ENCODE peak calls at places on chromosomes 12 and 14, in five cellular contexts. A is tibial artery, B is dorsolateral prefrontal cortex, C is HCT116, T is esophagus squamous epithelium. I is an unnamed sample.

GRCh38 chr14:97164014-97164413 is 366.8 kb downstream of the VRK1 start:
- DNase-seq in A (no peak), C (no peak), T (no peak), B (no peak), I (no peak)

GRCh38 chr14:86935241-86935640 is 1057.7 kb downstream of the GALC start:
- DNase-seq in T (no peak), C (no peak), B (no peak), A (no peak), I (no peak)

GRCh38 chr14:62179367-62180018 is 417.3 kb downstream of the SNAPC1 start:
- DNase-seq in C (peak), A (no peak), B (peak), T (no peak), I (peak)

GRCh38 chr14:56648508-56649301 is 69.1 kb downstream of the TMEM260 start:
- DNase-seq in T (no peak), B (no peak), A (no peak), C (no peak), I (no peak)

GRCh38 chr12:60173213-60174170 is 577.7 kb downstream of the SLC16A7 start:
- DNase-seq in B (no peak), A (no peak), C (no peak), T (no peak), I (no peak)

GRCh38 chr12:76152161-76152807 is 67.8 kb upstream of the NAP1L1 start:
- DNase-seq in B (no peak), A (no peak), T (no peak), C (no peak), I (no peak)

GRCh38 chr12:12788675-12789368 is 3.4 kb downstream of the APOLD1 start:
- DNase-seq in C (peak), T (peak), B (no peak), A (peak), I (no peak)

GRCh38 chr14:77804592-77804991 is 4.7 kb downstream of the ADCK1 start:
- DNase-seq in T (no peak), B (no peak), A (no peak), C (no peak), I (no peak)

GRCh38 chr12:55722948-55723347 is 2.8 kb downstream of the RDH5 start:
- DNase-seq in C (no peak), T (no peak), A (no peak), B (no peak), I (no peak)

GRCh38 chr12:47272412-47273190 is 192.8 kb upstream of the AMIGO2 start:
- DNase-seq in B (no peak), C (no peak), T (no peak), A (no peak), I (no peak)

GRCh38 chr14:52987514-52987913 is 36.7 kb upstream of the FERMT2 start:
- DNase-seq in T (no peak), A (no peak), C (no peak), B (no peak), I (no peak)

GRCh38 chr12:132248439-132249157 is 80.8 kb downstream of the GALNT9 start:
- DNase-seq in A (no peak), B (peak), T (no peak), C (no peak), I (no peak)

GRCh38 chr12:78392918-78393317 is 471.7 kb upstream of the SYT1 start:
- DNase-seq in C (no peak), B (no peak), T (no peak), A (no peak), I (no peak)

GRCh38 chr14:21264025-21264801 is 5.0 kb downstream of the HNRNPC start:
- DNase-seq in A (no peak), B (no peak), C (no peak), T (no peak), I (no peak)

GRCh38 chr14:81068384-81068783 is 113.0 kb downstream of the TSHR start:
- DNase-seq in A (no peak), T (no peak), B (no peak), C (no peak), I (no peak)

GRCh38 chr14:100237735-100238418 is 1.1 kb upstream of the YY1 start:
- DNase-seq in T (no peak), C (no peak), B (peak), A (peak), I (no peak)

GRCh38 chr12:106204312-106204711 is 43.5 kb downstream of the CKAP4 start:
- DNase-seq in A (no peak), B (no peak), C (no peak), T (no peak), I (no peak)

DNA sequence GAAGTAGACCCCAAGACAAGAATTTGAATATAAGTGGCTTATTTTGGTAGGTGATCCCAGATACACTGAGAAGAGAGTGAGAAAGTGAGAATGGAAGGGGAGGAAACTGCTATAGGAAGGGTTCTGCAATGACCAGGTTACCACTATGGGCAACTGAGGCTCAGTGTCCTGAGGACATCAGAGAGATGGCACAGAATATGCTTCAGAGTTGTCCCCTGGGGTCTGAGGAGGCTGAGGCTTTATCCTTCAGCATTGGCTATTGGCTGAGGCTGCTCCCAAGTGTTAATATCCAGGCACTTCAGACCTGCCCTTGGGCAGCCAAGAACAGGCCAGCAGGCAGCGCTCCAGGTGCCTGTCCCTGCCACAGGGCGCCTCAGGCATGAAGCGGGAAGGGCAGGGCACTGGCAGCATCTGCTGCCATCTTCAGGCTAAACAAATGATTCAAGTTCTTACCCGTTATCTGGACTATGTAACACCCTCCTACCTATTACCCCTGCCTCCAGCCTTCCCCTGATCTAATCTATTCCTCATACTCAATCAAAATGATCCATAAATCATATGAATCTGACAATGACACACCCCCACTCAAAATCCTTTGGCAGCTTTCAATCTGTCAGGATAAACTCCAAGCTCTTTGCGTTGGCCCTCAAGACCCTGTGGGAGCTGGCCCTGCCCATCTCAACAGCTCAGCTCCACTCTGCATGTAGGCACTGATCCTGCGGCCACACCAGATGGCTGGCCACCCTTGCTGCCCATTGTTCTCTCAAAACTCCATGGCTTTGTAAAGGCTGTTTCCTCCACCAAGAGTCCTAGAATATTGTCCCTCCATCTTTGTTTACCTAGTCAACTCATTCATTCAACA is 42.4 kb downstream of the CKAP4 start:
- DNase-seq in A (no peak), C (peak), B (no peak), T (no peak), I (no peak)
- TF ChIP-seq CTCF in A (no peak), C (peak), B (peak), T (no peak), I (no peak)

GRCh38 chr12:98296462-98297079 is 218.8 kb upstream of the TMPO start:
- DNase-seq in C (no peak), A (no peak), T (no peak), B (no peak), I (peak)
- TF ChIP-seq CTCF in C (no peak), A (no peak), T (no peak), B (no peak), I (no peak)

DNA sequence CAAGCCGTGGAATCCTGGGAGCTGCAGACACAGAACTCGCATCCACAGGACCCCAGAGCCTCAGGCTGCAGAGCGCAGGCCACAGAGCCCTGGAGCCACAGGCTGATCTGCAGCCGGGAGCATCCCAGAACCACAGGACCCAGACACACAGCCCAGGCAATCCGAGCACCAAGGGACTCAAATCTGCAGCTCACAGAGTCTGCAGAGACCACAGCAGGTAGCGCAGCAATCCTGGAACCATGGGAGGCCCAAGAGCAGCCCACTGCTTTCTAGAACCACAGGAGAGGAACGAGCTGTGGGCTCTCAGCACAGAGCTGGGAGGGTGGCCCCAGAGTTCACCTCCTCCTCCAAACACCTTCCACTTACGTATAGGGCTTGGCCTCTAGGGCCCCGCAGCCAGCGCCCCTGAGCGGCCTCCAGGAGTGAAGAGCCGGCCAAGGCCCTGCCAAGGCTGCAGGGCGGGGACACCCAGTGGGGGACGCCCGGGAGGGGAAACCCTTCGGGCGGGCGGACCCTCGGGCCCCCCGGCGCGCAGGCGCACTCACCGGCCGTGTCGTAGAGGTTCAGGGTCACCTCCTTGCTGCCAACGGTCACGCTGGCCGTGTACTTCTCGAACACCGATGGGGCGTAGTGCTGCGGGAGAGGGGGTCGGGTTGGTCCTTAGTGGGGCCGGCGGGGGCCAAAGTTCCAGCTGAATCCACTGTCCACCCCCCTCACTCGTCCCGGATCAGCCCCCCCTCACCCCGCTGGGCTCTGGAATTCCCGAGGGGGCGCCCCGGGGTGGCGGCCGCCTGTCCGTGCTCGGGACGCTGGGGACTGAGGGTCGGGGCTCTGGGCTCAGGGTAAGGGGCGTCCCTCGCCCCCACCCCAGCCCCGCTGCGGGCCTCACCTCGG is 634 bp downstream of the RHOF start:
- DNase-seq in A (no peak), T (no peak), C (no peak), B (no peak), I (no peak)
- TF ChIP-seq CTCF in A (no peak), T (no peak), C (no peak), B (no peak), I (peak)

DNA sequence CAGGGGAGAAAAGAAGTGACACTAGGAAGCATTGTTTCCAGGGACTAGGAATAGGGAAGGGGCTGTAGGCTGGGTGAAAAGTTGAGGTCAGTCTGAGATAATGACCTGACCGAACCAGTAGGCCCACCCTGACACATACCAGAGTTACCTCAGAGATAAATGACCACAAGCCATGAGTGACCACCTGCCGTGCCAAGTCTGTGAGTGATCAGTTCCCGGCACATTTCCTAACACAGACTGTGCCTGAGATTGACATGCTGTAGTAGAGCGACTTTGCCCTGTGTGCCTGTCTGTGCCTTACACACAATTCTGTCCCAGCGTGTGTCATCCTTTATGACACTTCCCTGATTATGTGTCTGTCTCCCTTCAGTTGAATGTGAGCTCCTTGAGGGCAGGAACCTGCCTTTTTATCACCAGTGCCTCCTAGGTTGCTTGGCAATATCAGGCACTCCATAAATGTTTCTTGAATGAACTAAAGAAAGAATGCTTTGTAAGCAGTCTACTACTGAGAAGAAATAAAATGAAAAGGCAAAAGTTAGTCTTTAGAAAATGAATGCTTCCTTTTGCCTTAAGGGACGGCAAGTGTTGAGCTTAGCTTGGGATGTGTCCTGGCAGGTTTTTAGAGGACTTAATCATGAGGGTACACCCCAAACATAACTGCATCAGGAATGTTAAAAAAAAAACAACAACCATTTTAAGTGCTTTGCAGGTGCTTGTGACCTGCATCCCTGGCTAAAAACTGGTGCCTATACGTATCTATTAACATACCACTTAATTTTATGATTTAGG is 9.6 kb upstream of the SSPN start:
- DNase-seq in C (no peak), B (no peak), A (no peak), T (no peak), I (no peak)
- TF ChIP-seq CTCF in C (no peak), B (no peak), A (no peak), T (no peak), I (no peak)

GRCh38 chr12:46005151-46005797 is 14.9 kb upstream of the SCAF11 start:
- DNase-seq in A (no peak), B (no peak), T (no peak), C (no peak), I (no peak)
- TF ChIP-seq CTCF in A (no peak), B (peak), T (no peak), C (peak), I (no peak)

GRCh38 chr12:124332068-124332672 is 37.3 kb downstream of the RFLNA start:
- DNase-seq in B (no peak), A (no peak), T (no peak), C (no peak), I (no peak)
- TF ChIP-seq CTCF in B (no peak), A (no peak), T (no peak), C (no peak), I (peak)

GRCh38 chr12:40446385-40446784 is 221.6 kb downstream of the LRRK2 start:
- DNase-seq in A (no peak), C (peak), B (no peak), T (no peak), I (no peak)
- TF ChIP-seq CTCF in A (no peak), C (no peak), B (peak), T (no peak), I (peak)